ENCODE peak calls at places on chromosomes 11 and 22, in eight cellular contexts. K is adipocyte; Z is stimulated activated naive B cell treated with anti-CD40 and anti-IgM and Interleukin-4, amounts not matched to agents 10 μg/mL and 1 μg/mL and 100 μg/mL, for 72 hours; W is mucosa of gallbladder; I is AG08396; Q is NCI-H1105 treated with DMSO at 0.1 percent for 48 hours; S is naive thymus-derived CD8-positive, alpha-beta T cell; X is ovary. H is an unnamed sample.

GRCh38 chr22:17205432-17205831 is 13.8 kb downstream of the ADA2 start:
- DNase-seq in K (no peak), Z (no peak), W (no peak), I (no peak), Q (peak), S (no peak), X (no peak), H (no peak)

GRCh38 chr11:128341767-128342318 is 245.5 kb downstream of the ETS1 start:
- DNase-seq in K (no peak), Z (no peak), W (no peak), I (no peak), Q (no peak), S (no peak), X (no peak), H (no peak)

GRCh38 chr11:67482275-67482735 is 521 bp upstream of the AIP start:
- DNase-seq in K (no peak), Z (no peak), W (no peak), I (no peak), Q (no peak), S (no peak), X (no peak), H (no peak)

GRCh38 chr11:35861191-35861590 is 82.7 kb upstream of the LDLRAD3 start:
- DNase-seq in K (no peak), Z (no peak), W (no peak), I (no peak), Q (no peak), S (no peak), X (no peak), H (no peak)

GRCh38 chr11:130023204-130023603 is 20.6 kb upstream of the PRDM10 start:
- DNase-seq in K (peak), Z (peak), W (no peak), I (peak), Q (no peak), S (no peak), X (no peak), H (peak)

GRCh38 chr11:126654886-126655806 is 299.7 kb downstream of the ST3GAL4 start:
- DNase-seq in K (no peak), Z (no peak), W (no peak), I (no peak), Q (no peak), S (no peak), X (no peak), H (peak)

GRCh38 chr22:34800265-34800664 is 265.7 kb upstream of the ISX start:
- DNase-seq in K (peak), Z (no peak), W (peak), I (no peak), Q (peak), S (no peak), X (no peak), H (no peak)

GRCh38 chr11:44424841-44425240 is 114.9 kb upstream of the ALX4 start:
- DNase-seq in K (no peak), Z (no peak), W (no peak), I (no peak), Q (no peak), S (no peak), X (no peak), H (no peak)

GRCh38 chr11:122765487-122766131 is 72.7 kb upstream of the CRTAM start:
- DNase-seq in K (no peak), Z (no peak), W (peak), I (no peak), Q (peak), S (no peak), X (no peak), H (no peak)

GRCh38 chr22:22348127-22348814 is 103.7 kb downstream of the VPREB1 start:
- DNase-seq in K (no peak), Z (no peak), W (no peak), I (no peak), Q (no peak), S (no peak), X (no peak), H (no peak)

GRCh38 chr22:33579448-33580093 is 340.7 kb downstream of the LARGE1 start:
- DNase-seq in K (peak), Z (peak), W (peak), I (peak), Q (peak), S (peak), X (peak), H (peak)

GRCh38 chr11:66459138-66459778 is 7.4 kb upstream of the PELI3 start:
- DNase-seq in K (no peak), Z (peak), W (no peak), I (no peak), Q (no peak), S (no peak), X (no peak), H (no peak)

GRCh38 chr22:38524434-38524833 is 18.3 kb upstream of the DDX17 start:
- DNase-seq in K (no peak), Z (no peak), W (no peak), I (no peak), Q (no peak), S (no peak), X (no peak), H (no peak)

GRCh38 chr11:48228761-48229160 is 12.2 kb downstream of the OR4B1 start:
- DNase-seq in K (no peak), Z (no peak), W (no peak), I (no peak), Q (no peak), S (no peak), X (no peak), H (no peak)